ENCODE peak calls at places on chromosomes 11 and 22, in nine cellular contexts. C, T, O, Y, M, S, H, Q and K are unnamed samples.

GRCh38 chr11:72594493-72595291 is 79.5 kb downstream of the PDE2A start:
- DNase-seq in C (no peak), T (no peak), O (no peak), Y (no peak), M (no peak), S (no peak), H (no peak), Q (no peak), K (no peak)

GRCh38 chr22:49760280-49760629 is 67.4 kb downstream of the BRD1 start:
- DNase-seq in C (no peak), T (no peak), O (no peak), Y (no peak), M (no peak), S (no peak), H (no peak), Q (no peak), K (no peak)

GRCh38 chr11:10225553-10225952 is 68.5 kb downstream of the SBF2 start:
- DNase-seq in C (no peak), T (no peak), O (no peak), Y (no peak), M (no peak), S (no peak), H (no peak), Q (no peak), K (no peak)

GRCh38 chr11:84097186-84097585 is 811.0 kb upstream of the CCDC90B start:
- DNase-seq in C (no peak), T (no peak), O (no peak), Y (no peak), M (no peak), S (no peak), H (no peak), Q (no peak), K (no peak)

GRCh38 chr11:19642185-19642591 is 70.4 kb upstream of the NAV2 start:
- DNase-seq in C (no peak), T (no peak), O (peak), Y (no peak), M (peak), S (no peak), H (no peak), Q (no peak), K (no peak)

GRCh38 chr11:81005595-81005994 is 1564.8 kb upstream of the TENM4 start:
- DNase-seq in C (no peak), T (no peak), O (peak), Y (no peak), M (peak), S (no peak), H (no peak), Q (no peak), K (no peak)

GRCh38 chr11:83933008-83933407 is 646.8 kb upstream of the CCDC90B start:
- DNase-seq in C (no peak), T (no peak), O (no peak), Y (no peak), M (no peak), S (no peak), H (no peak), Q (no peak), K (no peak)

GRCh38 chr22:31646186-31647019 is 15.6 kb downstream of the PISD start:
- DNase-seq in C (no peak), T (no peak), O (peak), Y (peak), M (peak), S (no peak), H (no peak), Q (peak), K (no peak)

GRCh38 chr22:50599816-50600454 is 658 bp upstream of the MAPK8IP2 start:
- DNase-seq in C (peak), T (peak), O (no peak), Y (peak), M (peak), S (peak), H (peak), Q (no peak), K (peak)

GRCh38 chr22:27617214-27617881 is 184.2 kb downstream of the MN1 start:
- DNase-seq in C (peak), T (no peak), O (no peak), Y (no peak), M (no peak), S (no peak), H (no peak), Q (no peak), K (no peak)

GRCh38 chr11:59102259-59102765 is 4.7 kb upstream of the FAM111B start:
- DNase-seq in C (peak), T (peak), O (peak), Y (peak), M (peak), S (peak), H (peak), Q (no peak), K (peak)

GRCh38 chr11:123430736-123431356 is 777 bp downstream of the GRAMD1B start:
- DNase-seq in C (peak), T (peak), O (no peak), Y (peak), M (peak), S (peak), H (peak), Q (no peak), K (peak)

GRCh38 chr11:83097671-83098070 is 26.0 kb upstream of the RAB30 start:
- DNase-seq in C (no peak), T (no peak), O (peak), Y (no peak), M (no peak), S (no peak), H (no peak), Q (no peak), K (no peak)

GRCh38 chr11:76577199-76577920 is 93.2 kb downstream of the LRRC32 start:
- DNase-seq in C (no peak), T (peak), O (peak), Y (no peak), M (peak), S (no peak), H (no peak), Q (no peak), K (peak)

GRCh38 chr11:134655189-134655937 is 243.3 kb upstream of the B3GAT1 start:
- DNase-seq in C (peak), T (no peak), O (no peak), Y (no peak), M (no peak), S (no peak), H (no peak), Q (no peak), K (no peak)

GRCh38 chr11:131025020-131025419 is 108.7 kb upstream of the SNX19 start:
- DNase-seq in C (no peak), T (no peak), O (peak), Y (no peak), M (peak), S (no peak), H (no peak), Q (no peak), K (no peak)

GRCh38 chr11:122633219-122633829 is 22.2 kb upstream of the UBASH3B start:
- DNase-seq in C (peak), T (no peak), O (peak), Y (no peak), M (peak), S (no peak), H (no peak), Q (no peak), K (no peak)

GRCh38 chr11:101129203-101129943 is at the start of gene PGR:
- DNase-seq in C (peak), T (peak), O (no peak), Y (no peak), M (no peak), S (no peak), H (no peak), Q (no peak), K (peak)

GRCh38 chr11:115391598-115391997 is 112.6 kb downstream of the CADM1 start:
- DNase-seq in C (no peak), T (no peak), O (no peak), Y (no peak), M (no peak), S (no peak), H (no peak), Q (no peak), K (no peak)

GRCh38 chr22:37331034-37331428 is 48.7 kb downstream of the CYTH4 start:
- DNase-seq in C (peak), T (no peak), O (peak), Y (no peak), M (peak), S (no peak), H (no peak), Q (no peak), K (no peak)